ENCODE peak calls at places on chromosome 15, in four cellular contexts. Z is uterus, H is ELR, P is COR-L47. D is an unnamed sample.

GRCh38 chr15:56243774-56244236 is at the start of gene RFX7:
- DNase-seq in Z (peak; percentile 62), H (peak; percentile 83), P (peak; percentile 77), D (peak; percentile 79)

GRCh38 chr15:94346272-94346671 is 114.9 kb downstream of the MCTP2 start:
- DNase-seq in Z (no peak), H (no peak), P (peak; percentile 48), D (peak; percentile 3)

GRCh38 chr15:67048281-67049279 is 16.8 kb upstream of the SMAD3 start:
- DNase-seq in Z (peak; percentile 44), H (peak; percentile 92), P (no peak), D (no peak)

GRCh38 chr15:66936115-66936863 is 129.1 kb upstream of the SMAD3 start:
- DNase-seq in Z (peak; percentile 27), H (peak; percentile 36), P (no peak), D (no peak)

GRCh38 chr15:35867371-35867770 is 321.4 kb upstream of the DPH6 start:
- DNase-seq in Z (no peak), H (no peak), P (no peak), D (no peak)

GRCh38 chr15:76576526-76577279 is 240.1 kb downstream of the ISL2 start:
- DNase-seq in Z (peak; percentile 23), H (peak; percentile 1), P (no peak), D (no peak)

GRCh38 chr15:72820278-72820677 is 36.7 kb upstream of the ADPGK start:
- DNase-seq in Z (no peak), H (no peak), P (no peak), D (no peak)

GRCh38 chr15:62112616-62113593 is 46.1 kb downstream of the C2CD4A start:
- DNase-seq in Z (no peak), H (peak; percentile 84), P (no peak), D (peak; percentile 94)

GRCh38 chr15:83698294-83698693 is 44.4 kb downstream of the ADAMTSL3 start:
- DNase-seq in Z (peak; percentile 70), H (peak; percentile 28), P (no peak), D (no peak)

GRCh38 chr15:63189955-63190691 is 717 bp downstream of the RAB8B start:
- DNase-seq in Z (no peak), H (peak; percentile 41), P (no peak), D (peak; percentile 78)

GRCh38 chr15:68272797-68273271 is 4.7 kb upstream of the FEM1B start:
- DNase-seq in Z (peak; percentile 88), H (peak; percentile 78), P (no peak), D (peak; percentile 64)

GRCh38 chr15:69855601-69856000 is 242.1 kb downstream of the TLE3 start:
- DNase-seq in Z (no peak), H (no peak), P (no peak), D (no peak)

GRCh38 chr15:62324382-62324781 is 159.3 kb upstream of the C2CD4B start:
- DNase-seq in Z (no peak), H (no peak), P (no peak), D (no peak)

GRCh38 chr15:66882251-66883020 is 180.4 kb downstream of the SMAD6 start:
- DNase-seq in Z (peak; percentile 38), H (peak; percentile 62), P (no peak), D (no peak)

GRCh38 chr15:68550498-68551295 is 28.1 kb upstream of the CORO2B start:
- DNase-seq in Z (peak; percentile 85), H (peak; percentile 67), P (peak; percentile 72), D (peak; percentile 44)

GRCh38 chr15:55703873-55704285 is 39.1 kb downstream of the PRTG start:
- DNase-seq in Z (no peak), H (peak; percentile 25), P (no peak), D (no peak)

GRCh38 chr15:67823371-67824156 is 1.7 kb upstream of the SKOR1 start:
- DNase-seq in Z (no peak), H (no peak), P (peak; percentile 45), D (peak; percentile 46)

GRCh38 chr15:90902996-90903732 is at the start of gene MAN2A2:
- DNase-seq in Z (peak; percentile 44), H (peak; percentile 62), P (peak; percentile 23), D (peak; percentile 82)

GRCh38 chr15:73691398-73691797 is 7.2 kb downstream of the CD276 start:
- DNase-seq in Z (no peak), H (peak; percentile 63), P (no peak), D (no peak)

GRCh38 chr15:60933914-60934885 is 294.9 kb downstream of the RORA start:
- DNase-seq in Z (no peak), H (no peak), P (peak; percentile 72), D (no peak)

GRCh38 chr15:65971741-65971995 is 102.4 kb downstream of the RAB11A start:
- DNase-seq in Z (no peak), H (no peak), P (no peak), D (no peak)

GRCh38 chr15:57861039-57861638 is 154.6 kb downstream of the POLR2M start:
- DNase-seq in Z (peak; percentile 27), H (peak; percentile 74), P (peak; percentile 11), D (peak; percentile 63)

GRCh38 chr15:88890495-88890894 is 4.8 kb downstream of the HAPLN3 start:
- DNase-seq in Z (no peak), H (peak; percentile 8), P (no peak), D (no peak)

GRCh38 chr15:75178171-75178937 is 23.3 kb upstream of the C15orf39 start:
- DNase-seq in Z (peak; percentile 72), H (no peak), P (no peak), D (no peak)